ENCODE peak calls at places on chromosomes 5 and 9, in ten cellular contexts. O is stimulated activated CD4-positive, alpha-beta T cell treated with anti-CD3 and anti-CD28 coated beads, Interleukin-15, amount 100 ng/mL, for 1 hour; X is GM12891; Q is esophagus squamous epithelium; S is NCI-H2029 treated with DMSO at 0.1 percent for 48 hours; P is ELF-1; Z is KG1; A is germinal center; L is fibroblast of lung; B is AG09309. F is an unnamed sample.

GRCh38 chr9:71941060-71941568 is 29.7 kb downstream of the C9orf85 start:
- DNase-seq in P (no peak), Q (no peak), B (no peak), A (no peak), Z (no peak), X (no peak), L (peak), S (no peak), O (no peak), F (no peak)

GRCh38 chr5:159133041-159133741 is 33.5 kb upstream of the EBF1 start:
- DNase-seq in X (no peak), O (no peak), Z (peak), A (peak), B (peak), S (no peak), L (peak), Q (no peak), P (peak), F (peak)

GRCh38 chr5:149853019-149853648 is 91.5 kb downstream of the PDE6A start:
- DNase-seq in O (peak), X (peak), P (peak), Z (no peak), L (peak), A (peak), B (peak), Q (no peak), S (no peak), F (peak)

GRCh38 chr9:114028646-114029045 is 49.5 kb downstream of the AMBP start:
- DNase-seq in S (no peak), O (no peak), L (no peak), X (no peak), A (no peak), Z (no peak), P (no peak), Q (no peak), B (no peak), F (no peak)

GRCh38 chr5:111585291-111585690 is 73.0 kb upstream of the STARD4 start:
- DNase-seq in A (no peak), X (no peak), P (no peak), Z (no peak), Q (no peak), O (no peak), L (peak), B (no peak), S (no peak), F (no peak)

GRCh38 chr5:158287643-158288228 is 428.8 kb upstream of the CLINT1 start:
- DNase-seq in S (no peak), X (no peak), Z (no peak), P (no peak), L (peak), B (peak), A (no peak), O (no peak), Q (no peak), F (peak)

GRCh38 chr9:137917795-137918194 is 40.2 kb downstream of the CACNA1B start:
- DNase-seq in A (no peak), P (no peak), O (no peak), S (no peak), X (no peak), B (no peak), Q (no peak), L (no peak), Z (no peak), F (no peak)

GRCh38 chr9:36903541-36904435 is 130.3 kb downstream of the PAX5 start:
- DNase-seq in B (peak), A (no peak), P (no peak), Z (no peak), O (no peak), S (no peak), Q (no peak), L (peak), X (no peak), F (no peak)

GRCh38 chr9:69397384-69398214 is 72.6 kb downstream of the ENTREP1 start:
- DNase-seq in Z (no peak), S (no peak), O (no peak), X (no peak), P (no peak), Q (no peak), A (no peak), L (peak), B (no peak), F (peak)

GRCh38 chr5:151685749-151686672 is 704 bp downstream of the SPARC start:
- DNase-seq in O (no peak), Z (no peak), A (no peak), L (peak), X (no peak), S (no peak), Q (no peak), B (no peak), P (peak), F (no peak)

GRCh38 chr5:2442686-2443354 is 308.7 kb downstream of the IRX2 start:
- DNase-seq in X (no peak), S (no peak), O (no peak), Q (no peak), P (no peak), B (no peak), A (no peak), Z (no peak), L (no peak), F (no peak)

GRCh38 chr5:178211095-178212048 is 7.0 kb downstream of the HNRNPAB start:
- DNase-seq in P (no peak), O (no peak), A (no peak), X (no peak), S (no peak), Q (no peak), B (no peak), Z (no peak), L (no peak), F (no peak)

GRCh38 chr5:66171349-66172344 is 27.5 kb downstream of the SREK1 start:
- DNase-seq in A (peak), X (no peak), Z (no peak), P (no peak), L (peak), B (peak), Q (no peak), S (peak), O (no peak), F (peak)

GRCh38 chr9:112640311-112640710 is 77.6 kb downstream of the INIP start:
- DNase-seq in X (no peak), A (no peak), P (no peak), L (peak), O (no peak), B (no peak), Q (no peak), S (no peak), Z (no peak), F (no peak)

GRCh38 chr5:137604348-137605095 is 105.4 kb upstream of the SPOCK1 start:
- DNase-seq in L (no peak), P (no peak), X (no peak), B (no peak), Q (no peak), S (no peak), A (no peak), O (no peak), Z (no peak), F (no peak)

GRCh38 chr9:87656485-87656884 is 69.4 kb upstream of the CTSL start:
- DNase-seq in L (peak), Q (no peak), O (no peak), X (no peak), B (no peak), Z (no peak), P (no peak), A (no peak), S (no peak), F (peak)

GRCh38 chr5:92907914-92908606 is 673.0 kb downstream of the NR2F1-AS1 start:
- DNase-seq in P (no peak), S (no peak), Q (no peak), B (peak), Z (no peak), O (no peak), A (no peak), L (peak), X (no peak), F (peak)

GRCh38 chr5:121640298-121640697 is 211.4 kb upstream of the FTMT start:
- DNase-seq in L (no peak), Z (no peak), X (no peak), B (no peak), P (no peak), A (no peak), Q (no peak), S (no peak), O (no peak), F (no peak)

GRCh38 chr9:105439428-105439827 is 8.4 kb upstream of the FSD1L start:
- DNase-seq in Z (no peak), P (no peak), S (no peak), O (no peak), X (no peak), Q (no peak), B (peak), A (no peak), L (peak), F (no peak)

GRCh38 chr5:35442916-35443639 is 174.6 kb upstream of the SPEF2 start:
- DNase-seq in O (no peak), A (no peak), S (no peak), Z (no peak), L (peak), B (no peak), P (no peak), X (no peak), Q (no peak), F (no peak)

GRCh38 chr5:103778915-103779314 is 216.3 kb upstream of the NUDT12 start:
- DNase-seq in P (no peak), B (no peak), Q (no peak), A (no peak), Z (no peak), O (no peak), L (no peak), S (no peak), X (no peak), F (no peak)

GRCh38 chr9:69549310-69550202 is 122.6 kb downstream of the APBA1 start:
- DNase-seq in Z (no peak), S (no peak), P (peak), Q (no peak), L (peak), X (peak), B (peak), A (peak), O (no peak), F (peak)

GRCh38 chr9:126144617-126145456 is 181.8 kb upstream of the MVB12B start:
- DNase-seq in L (no peak), O (no peak), P (no peak), A (no peak), Q (no peak), Z (no peak), S (no peak), X (no peak), B (no peak), F (no peak)

GRCh38 chr5:172235827-172236749 is 42.1 kb downstream of the EFCAB9 start:
- DNase-seq in O (no peak), Q (no peak), L (peak), Z (no peak), X (no peak), A (no peak), B (no peak), S (peak), P (no peak), F (no peak)

GRCh38 chr9:114289571-114290481 is 33.1 kb upstream of the ORM1 start:
- DNase-seq in X (no peak), B (no peak), S (no peak), L (no peak), O (no peak), P (no peak), Q (no peak), Z (no peak), A (no peak), F (no peak)

GRCh38 chr9:38662763-38663593 is 42.6 kb upstream of the ANKRD18A start:
- DNase-seq in L (peak), B (no peak), Q (no peak), S (no peak), X (no peak), Z (no peak), O (no peak), A (no peak), P (no peak), F (no peak)